ENCODE peak calls at places on chromosomes 1 and 21, in eight cellular contexts. Z is stimulated activated CD8-positive, alpha-beta memory T cell treated with anti-CD3 and anti-CD28 coated beads, Interleukin-7, amount 100 ng/mL, for 1 hour; H is left cardiac atrium; O is GM03348; K is T-helper 2 cell; M is activated naive CD4-positive, alpha-beta T cell; C is stimulated activated naive B cell treated with anti-CD40 and anti-IgM and Interleukin-4, amounts not matched to agents 10 μg/mL and 1 μg/mL and 100 μg/mL, for 72 hours; B is mesendoderm. R is an unnamed sample.

GRCh38 chr1:3222042-3222692 is 153.2 kb downstream of the PRDM16 start:
- DNase-seq in M (no peak), C (peak), O (no peak), K (no peak), B (peak), H (no peak), Z (no peak), R (no peak)

GRCh38 chr1:164823486-164824279 is 264.7 kb downstream of the PBX1 start:
- DNase-seq in C (no peak), H (no peak), M (no peak), Z (no peak), O (peak), B (peak), K (no peak), R (no peak)

GRCh38 chr1:53725238-53725689 is 13.7 kb downstream of the GLIS1 start:
- DNase-seq in C (no peak), B (peak), O (no peak), M (no peak), H (no peak), Z (no peak), K (no peak), R (no peak)

GRCh38 chr1:27491748-27492700 is 2.1 kb upstream of the WASF2 start:
- DNase-seq in C (peak), O (peak), Z (no peak), M (no peak), H (peak), B (no peak), K (peak), R (no peak)

GRCh38 chr1:156866679-156867015 is 6.0 kb downstream of the NTRK1 start:
- DNase-seq in O (no peak), Z (no peak), C (no peak), M (no peak), K (no peak), H (no peak), B (no peak), R (no peak)

GRCh38 chr1:223217781-223218180 is 74.7 kb upstream of the TLR5 start:
- DNase-seq in Z (no peak), C (no peak), K (no peak), O (no peak), H (no peak), B (no peak), M (no peak), R (no peak)

GRCh38 chr1:63134501-63135173 is 187.7 kb upstream of the FOXD3 start:
- DNase-seq in O (no peak), K (no peak), M (no peak), Z (no peak), C (no peak), B (no peak), H (no peak), R (no peak)

GRCh38 chr1:101130673-101131072 is 105.1 kb upstream of the DPH5 start:
- DNase-seq in Z (no peak), K (no peak), B (peak), H (no peak), C (no peak), M (no peak), O (no peak), R (no peak)

GRCh38 chr1:223258751-223259177 is 105.2 kb downstream of the SUSD4 start:
- DNase-seq in M (no peak), C (no peak), Z (no peak), H (peak), O (peak), B (peak), K (no peak), R (no peak)

GRCh38 chr21:35575280-35575915 is 484.9 kb downstream of the SETD4 start:
- DNase-seq in O (peak), H (no peak), C (no peak), M (no peak), K (no peak), Z (no peak), B (no peak), R (no peak)

GRCh38 chr1:84620720-84621313 is 46.6 kb upstream of the CTBS start:
- DNase-seq in K (peak), O (peak), B (peak), M (peak), H (peak), C (peak), Z (peak), R (no peak)

GRCh38 chr1:8040586-8040985 is 14.5 kb upstream of the ERRFI1 start:
- DNase-seq in Z (no peak), C (no peak), B (no peak), O (peak), H (peak), M (no peak), K (no peak), R (no peak)

GRCh38 chr1:161733526-161733925 is 12.2 kb downstream of the FCRLB start:
- DNase-seq in M (no peak), C (no peak), O (peak), B (no peak), H (no peak), Z (no peak), K (no peak), R (no peak)

R was measured in cerebellar nuclear complex.